ENCODE peak calls at places on chromosomes 2 and 18, in ten cellular contexts. H is GM23248, T is bronchial epithelial cell, E is upper lobe of right lung, M is transverse colon, O is left ventricle myocardium inferior, Y is WERI-Rb-1, W is endodermal cell, F is astrocyte, X is sigmoid colon. K is an unnamed sample. For H3K36me3, the result is how much of the 10 kb centered on the place peaks cover.

GRCh38 chr18:10420561-10421352 is 33.7 kb upstream of the APCDD1 start:
- DNase-seq in H (peak), T (peak), E (no peak), M (no peak), O (no peak), Y (no peak), W (no peak), F (peak), X (no peak), K (no peak)

GRCh38 chr2:183696028-183696427 is 571.8 kb downstream of the NUP35 start:
- DNase-seq in H (no peak), T (no peak), E (no peak), M (no peak), O (no peak), Y (no peak), W (no peak), F (no peak), X (no peak), K (no peak)

GRCh38 chr2:191860760-191861466 is 14.0 kb upstream of the CAVIN2 start:
- DNase-seq in H (no peak), T (no peak), E (no peak), M (no peak), O (no peak), Y (no peak), W (no peak), F (no peak), X (no peak), K (no peak)

GRCh38 chr2:30165050-30165520 is 18.3 kb downstream of the YPEL5 start:
- DNase-seq in H (peak), T (peak), E (no peak), M (peak), O (no peak), Y (peak), W (peak), F (peak), X (no peak), K (peak)

GRCh38 chr2:188813846-188814245 is 160.3 kb upstream of the COL3A1 start:
- DNase-seq in H (peak), T (no peak), E (no peak), M (peak), O (no peak), Y (no peak), W (no peak), F (peak), X (peak), K (no peak)

GRCh38 chr2:26088038-26088643 is 54.3 kb downstream of the RAB10 start:
- DNase-seq in H (peak), T (no peak), E (no peak), M (no peak), O (no peak), Y (no peak), W (no peak), F (no peak), X (no peak), K (peak)

GRCh38 chr2:7880561-7880960 is 801.3 kb upstream of the ID2 start:
- DNase-seq in H (peak), T (no peak), E (no peak), M (no peak), O (no peak), Y (no peak), W (peak), F (peak), X (no peak), K (no peak)

GRCh38 chr2:236051351-236051750 is 116.8 kb downstream of the GBX2 start:
- DNase-seq in H (no peak), T (no peak), E (no peak), M (no peak), O (no peak), Y (no peak), W (no peak), F (no peak), X (no peak), K (no peak)

GRCh38 chr2:74086001-74086400 is 61.7 kb downstream of the BOLA3 start:
- DNase-seq in H (no peak), T (no peak), E (no peak), M (no peak), O (no peak), Y (no peak), W (no peak), F (no peak), X (no peak), K (no peak)
- H3K36me3 ChIP-seq in H (under half), T (under half), E (half or more), M (under half), O (under half), Y (half or more), W (half or more), F (under half), X (under half), K (under half)

DNA sequence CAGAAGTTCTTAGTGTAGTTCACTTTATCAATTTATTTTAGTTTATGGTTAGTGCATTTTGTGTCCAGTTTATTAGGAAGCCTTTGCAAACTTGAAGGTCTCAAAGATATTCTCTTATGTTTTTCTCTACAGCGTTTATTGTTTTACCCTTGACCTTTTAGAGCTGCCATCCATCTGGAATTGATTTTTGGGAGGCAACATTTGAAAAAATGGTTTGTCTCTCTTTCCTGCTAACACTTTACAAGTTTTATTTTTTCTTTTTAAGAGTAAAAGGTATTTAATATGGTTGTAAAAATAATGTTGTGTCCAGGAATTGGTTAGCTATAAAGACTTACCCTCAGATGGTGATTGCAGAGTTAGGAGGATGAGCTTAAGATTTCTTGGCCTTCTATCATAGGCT is 14.0 kb downstream of the GORASP2 start:
- DNase-seq in H (no peak), T (no peak), E (no peak), M (no peak), O (no peak), Y (no peak), W (no peak), F (no peak), X (no peak), K (no peak)
- H3K36me3 ChIP-seq in H (under half), T (under half), E (under half), M (under half), O (under half), Y (under half), W (under half), F (under half), X (under half), K (under half)

DNA sequence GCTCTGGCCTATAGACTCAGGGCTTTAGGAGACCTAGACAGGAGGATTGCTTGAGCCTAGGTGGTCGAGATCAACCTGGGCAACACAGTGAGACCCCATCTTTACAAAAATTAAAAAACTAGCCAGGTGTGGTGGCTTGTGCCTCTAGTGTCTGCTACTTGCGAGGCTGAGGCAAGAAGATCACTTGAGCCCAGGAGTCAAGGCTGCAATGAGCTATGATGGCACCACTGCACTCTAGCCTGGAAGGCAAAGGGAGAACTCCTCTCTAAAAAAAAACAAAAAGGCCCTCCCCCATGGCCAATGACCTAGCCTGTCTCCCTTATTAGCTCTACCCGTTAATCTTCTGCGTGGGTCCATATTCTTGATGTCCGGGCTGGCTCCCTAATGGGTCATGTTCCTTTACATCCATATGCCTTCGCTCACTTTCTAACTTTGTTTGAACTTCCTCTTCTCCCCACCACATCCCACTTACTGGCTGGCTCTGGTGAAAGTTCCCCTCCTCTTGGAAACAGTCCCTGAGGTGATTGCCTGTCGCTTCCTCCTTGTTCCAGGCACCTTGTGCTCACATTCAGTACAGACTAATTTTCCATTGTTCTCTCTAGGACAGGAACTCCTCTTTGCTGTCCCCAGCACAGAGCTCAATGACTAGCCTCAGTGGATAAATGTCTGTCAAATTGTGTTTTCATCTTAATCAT is 103.0 kb downstream of the AFF3 start:
- DNase-seq in H (no peak), T (no peak), E (no peak), M (no peak), O (no peak), Y (no peak), W (no peak), F (no peak), X (no peak), K (no peak)
- H3K36me3 ChIP-seq in H (under half), T (under half), E (under half), M (under half), O (under half), Y (under half), W (under half), F (under half), X (under half), K (under half)

GRCh38 chr18:58882039-58882438 is 17.4 kb downstream of the ZNF532 start:
- DNase-seq in H (peak), T (no peak), E (no peak), M (no peak), O (no peak), Y (no peak), W (no peak), F (no peak), X (no peak), K (no peak)
- H3K36me3 ChIP-seq in H (under half), T (under half), E (under half), M (under half), O (under half), Y (half or more), W (half or more), F (under half), X (under half), K (under half)

GRCh38 chr2:241501551-241501950 is 6.8 kb downstream of the STK25 start:
- DNase-seq in H (no peak), T (no peak), E (no peak), M (no peak), O (no peak), Y (no peak), W (no peak), F (no peak), X (no peak), K (no peak)
- H3K36me3 ChIP-seq in H (under half), T (under half), E (under half), M (under half), O (under half), Y (half or more), W (under half), F (under half), X (under half), K (under half)

DNA sequence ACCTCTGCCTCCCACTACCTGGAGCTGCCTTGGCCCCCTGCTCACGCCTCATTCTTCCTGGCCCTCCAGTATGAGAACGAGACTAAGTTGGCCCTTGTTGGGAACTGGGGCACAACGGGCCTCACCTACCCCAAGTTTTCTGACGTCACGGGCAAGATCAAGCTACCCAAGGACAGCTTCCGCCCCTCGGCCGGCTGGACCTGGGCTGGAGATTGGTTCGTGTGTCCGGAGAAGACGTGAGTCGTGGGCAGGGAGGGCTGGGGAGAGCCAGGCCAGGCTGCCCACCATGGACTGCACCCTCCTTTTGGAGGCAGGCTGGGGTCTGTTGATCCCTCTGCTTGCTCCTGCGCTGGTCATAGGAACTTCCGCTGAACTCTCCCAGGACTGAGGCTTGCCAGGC is 114.7 kb downstream of the DYSF start:
- DNase-seq in H (no peak), T (no peak), E (no peak), M (no peak), O (no peak), Y (no peak), W (no peak), F (no peak), X (no peak), K (no peak)
- H3K36me3 ChIP-seq in H (under half), T (under half), E (under half), M (under half), O (half or more), Y (under half), W (under half), F (under half), X (under half), K (under half)

K was measured in mucosa of descending colon.